ENCODE peak calls at places on chromosome 17, in eight cellular contexts. J, W, Z, E, V, F, K and O are unnamed samples.

GRCh38 chr17:44350733-44351226 is 5.7 kb downstream of the GRN start:
- DNase-seq in W (no peak), F (peak; percentile 72), V (peak; percentile 67), E (no peak), J (peak; percentile 84), Z (peak; percentile 60), K (peak; percentile 67), O (peak; percentile 54)

GRCh38 chr17:1762906-1763829 is 1.3 kb downstream of the SERPINF1 start:
- DNase-seq in K (peak; percentile 81), W (no peak), J (no peak), V (no peak), F (no peak), Z (peak; percentile 89), E (peak; percentile 79), O (no peak)

GRCh38 chr17:56652608-56653007 is 59.1 kb downstream of the NOG start:
- DNase-seq in V (no peak), E (no peak), F (no peak), Z (no peak), J (no peak), K (no peak), W (no peak), O (no peak)

GRCh38 chr17:29172589-29172988 is 7.6 kb downstream of the MYO18A start:
- DNase-seq in E (no peak), W (no peak), F (no peak), Z (no peak), J (no peak), V (no peak), K (no peak), O (no peak)

GRCh38 chr17:17890773-17891759 is 54.3 kb upstream of the SREBF1 start:
- DNase-seq in J (peak; percentile 43), E (no peak), V (peak; percentile 62), K (peak; percentile 77), Z (peak; percentile 83), W (peak; percentile 67), F (peak; percentile 36), O (no peak)

GRCh38 chr17:78315355-78316114 is 44.3 kb downstream of the SOCS3 start:
- DNase-seq in J (no peak), E (peak; percentile 91), V (no peak), W (no peak), Z (peak; percentile 94), F (peak; percentile 26), K (peak; percentile 95), O (peak; percentile 18)

GRCh38 chr17:64129765-64130558 is at the start of gene ERN1:
- DNase-seq in J (peak; percentile 91), K (peak; percentile 98), W (peak; percentile 96), F (peak; percentile 88), V (peak; percentile 91), Z (peak; percentile 98), E (peak; percentile 96), O (peak; percentile 72)

GRCh38 chr17:74978240-74978639 is 5.7 kb upstream of the HID1 start:
- DNase-seq in F (no peak), Z (no peak), J (no peak), V (no peak), W (no peak), K (no peak), E (no peak), O (no peak)

GRCh38 chr17:30238387-30239088 is 3.0 kb upstream of the SLC6A4 start:
- DNase-seq in K (no peak), F (no peak), W (no peak), V (no peak), Z (no peak), J (no peak), E (no peak), O (no peak)
- H3K4me3 ChIP-seq in K (no peak overlapping the region), F (no peak overlapping the region), W (no peak overlapping the region), V (no peak overlapping the region), Z (no peak overlapping the region), J (no peak overlapping the region), E (no peak overlapping the region), O (no peak overlapping the region)

GRCh38 chr17:68197997-68198930 is 49.6 kb upstream of the AMZ2 start:
- DNase-seq in K (no peak), E (no peak), F (peak; percentile 11), V (no peak), Z (no peak), W (no peak), J (no peak), O (no peak)

GRCh38 chr17:68201425-68201785 is 46.4 kb upstream of the AMZ2 start:
- DNase-seq in Z (no peak), E (no peak), W (no peak), F (no peak), V (no peak), J (no peak), K (no peak), O (no peak)

GRCh38 chr17:68199837-68200688 is 47.8 kb upstream of the AMZ2 start:
- DNase-seq in E (no peak), J (peak; percentile 37), W (no peak), F (peak; percentile 25), V (no peak), Z (no peak), K (no peak), O (no peak)

GRCh38 chr17:68198931-68199836 is 48.7 kb upstream of the AMZ2 start:
- DNase-seq in W (no peak), J (no peak), F (peak; percentile 42), K (peak; percentile 26), V (peak; percentile 45), Z (no peak), E (no peak), O (no peak)

DNA sequence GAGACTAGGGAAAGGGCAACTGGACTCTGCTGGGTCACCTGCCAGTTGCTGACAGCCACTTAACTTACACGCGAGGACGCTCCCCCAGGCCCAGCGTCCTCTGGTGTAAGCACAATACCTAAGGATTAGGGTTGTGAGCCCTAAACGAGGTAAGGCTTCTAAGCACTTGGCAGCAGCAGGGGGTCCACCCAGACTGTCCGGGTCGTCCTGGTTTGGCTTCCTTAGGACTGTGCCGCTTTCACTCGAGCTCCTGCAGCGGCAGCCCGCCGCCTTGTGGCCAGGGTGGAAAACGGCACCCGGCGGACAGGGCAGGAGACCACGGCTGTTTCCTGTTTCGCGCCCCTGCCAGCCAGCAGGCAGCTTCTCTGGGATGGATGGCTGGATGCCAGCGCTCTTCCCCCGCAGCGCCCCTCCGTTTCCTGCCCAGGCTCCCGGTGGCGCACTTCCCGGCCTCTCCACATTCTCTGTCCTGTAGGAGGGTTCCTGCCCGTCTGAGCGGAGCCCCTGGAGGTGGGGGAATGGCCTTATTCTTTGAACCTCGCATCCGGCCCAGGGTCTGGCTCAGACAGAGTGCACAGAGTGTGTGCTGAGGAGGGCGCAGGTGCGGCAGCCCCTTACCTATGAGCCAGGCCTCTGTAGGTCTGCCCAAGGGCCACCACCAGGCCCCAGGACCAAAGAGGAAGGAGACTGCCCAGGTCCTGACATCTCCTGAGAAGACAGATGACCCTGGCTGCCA is 47.0 kb upstream of the AMZ2 start:
- DNase-seq in Z (peak; percentile 81), F (peak; percentile 67), W (peak; percentile 74), E (peak; percentile 82), K (peak; percentile 73), J (peak; percentile 87), V (peak; percentile 75), O (no peak)
- H3K4me3 ChIP-seq in Z (no peak overlapping the region), F (peak overlapping the region; percentile 87), W (peak overlapping the region; percentile 52), E (peak overlapping the region; percentile 40), K (peak overlapping the region; percentile 62), J (peak overlapping the region; percentile 42), V (peak overlapping the region; percentile 82), O (peak overlapping the region; percentile 38)

GRCh38 chr17:72640415-72641165 is 451.9 kb downstream of the SLC39A11 start:
- DNase-seq in F (no peak), K (no peak), E (no peak), V (no peak), W (no peak), Z (peak; percentile 5), J (no peak), O (no peak)
- H3K4me3 ChIP-seq in F (no peak overlapping the region), K (no peak overlapping the region), E (no peak overlapping the region), V (no peak overlapping the region), W (no peak overlapping the region), Z (peak overlapping the region; percentile 7), J (no peak overlapping the region), O (no peak overlapping the region)

GRCh38 chr17:48301002-48301401 is 129.0 kb downstream of the SKAP1 start:
- DNase-seq in J (no peak), W (no peak), E (no peak), V (no peak), Z (no peak), K (no peak), F (no peak), O (no peak)

GRCh38 chr17:48296453-48296852 is 133.6 kb downstream of the SKAP1 start:
- DNase-seq in E (no peak), K (no peak), F (no peak), J (no peak), W (no peak), Z (no peak), V (no peak), O (no peak)

GRCh38 chr17:48294989-48295892 is 134.8 kb downstream of the SKAP1 start:
- DNase-seq in V (peak; percentile 12), W (no peak), K (peak; percentile 16), Z (peak; percentile 46), J (peak; percentile 63), E (no peak), F (peak; percentile 14), O (peak; percentile 7)

GRCh38 chr17:48299760-48300159 is 130.3 kb downstream of the SKAP1 start:
- DNase-seq in J (no peak), V (no peak), W (no peak), E (no peak), Z (no peak), F (no peak), K (no peak), O (no peak)

DNA sequence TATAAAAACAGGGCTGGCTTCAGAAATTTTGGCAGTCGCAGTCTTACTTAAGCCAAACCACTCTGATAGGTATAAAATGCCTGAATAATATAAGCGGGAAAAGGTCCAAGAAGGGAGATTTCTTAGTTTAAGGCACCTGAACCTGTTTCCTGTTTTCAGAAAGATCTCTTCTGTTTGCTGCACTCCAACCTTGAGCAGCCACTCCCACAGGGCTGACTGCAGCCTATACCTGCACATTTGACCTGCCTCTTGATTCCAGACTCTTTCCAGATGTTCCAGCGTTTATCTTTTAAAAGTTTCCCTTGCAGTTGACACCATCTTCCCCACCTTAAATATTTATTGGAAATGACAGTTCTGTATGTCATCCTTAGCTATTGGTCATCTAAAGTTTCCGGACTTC is 132.2 kb downstream of the SKAP1 start:
- DNase-seq in F (no peak), E (no peak), W (no peak), Z (no peak), J (no peak), K (no peak), V (no peak), O (no peak)
- H3K4me3 ChIP-seq in F (no peak overlapping the region), E (no peak overlapping the region), W (no peak overlapping the region), Z (no peak overlapping the region), J (no peak overlapping the region), K (no peak overlapping the region), V (no peak overlapping the region), O (no peak overlapping the region)